ENCODE peak calls at places on chromosomes 6 and 20, in eight cellular contexts. W is endodermal cell; O is H9; R is ascending aorta; K is heart right ventricle; J is adrenal gland; U is psoas muscle; F is CD8-positive, alpha-beta memory T cell. E is an unnamed sample.

GRCh38 chr6:55668625-55669024 is 89.6 kb upstream of the HMGCLL1 start:
- DNase-seq in W (peak), O (no peak), R (no peak), K (no peak), J (no peak), U (no peak), F (no peak), E (no peak)

GRCh38 chr20:56400001-56400640 is 7.7 kb downstream of the CSTF1 start:
- DNase-seq in W (peak), O (no peak), R (no peak), K (peak), J (peak), U (no peak), F (peak), E (peak)

GRCh38 chr20:12699374-12700228 is 309.2 kb upstream of the SPTLC3 start:
- DNase-seq in W (no peak), O (no peak), R (no peak), K (no peak), J (no peak), U (no peak), F (no peak), E (no peak)

GRCh38 chr6:26020983-26021349 is 58.4 kb downstream of the TRIM38 start:
- DNase-seq in W (peak), O (no peak), R (no peak), K (peak), J (peak), U (peak), F (no peak), E (peak)

GRCh38 chr6:159819932-159820640 is 20.0 kb downstream of the PNLDC1 start:
- DNase-seq in W (peak), O (peak), R (no peak), K (no peak), J (no peak), U (no peak), F (no peak), E (no peak)

GRCh38 chr6:113449051-113449450 is 408.1 kb upstream of the MARCKS start:
- DNase-seq in W (no peak), O (no peak), R (no peak), K (no peak), J (no peak), U (no peak), F (no peak), E (no peak)

GRCh38 chr6:150599199-150600002 is at the start of gene PLEKHG1:
- DNase-seq in W (peak), O (peak), R (no peak), K (peak), J (peak), U (peak), F (peak), E (peak)

GRCh38 chr6:170221052-170221752 is 69.7 kb downstream of the DLL1 start:
- DNase-seq in W (peak), O (no peak), R (no peak), K (no peak), J (peak), U (no peak), F (no peak), E (peak)

GRCh38 chr20:34058831-34059230 is 53.2 kb downstream of the EIF2S2 start:
- DNase-seq in W (no peak), O (no peak), R (no peak), K (no peak), J (no peak), U (no peak), F (no peak), E (no peak)

GRCh38 chr20:47355489-47356219 is 845 bp downstream of the ZMYND8 start:
- DNase-seq in W (no peak), O (no peak), R (no peak), K (no peak), J (no peak), U (no peak), F (no peak), E (no peak)

GRCh38 chr6:77368660-77369313 is 94.5 kb downstream of the HTR1B start:
- DNase-seq in W (peak), O (peak), R (peak), K (peak), J (peak), U (no peak), F (no peak), E (peak)

GRCh38 chr20:46923550-46923949 is 28.9 kb downstream of the EYA2 start:
- DNase-seq in W (no peak), O (no peak), R (no peak), K (no peak), J (no peak), U (no peak), F (no peak), E (no peak)

GRCh38 chr6:140174509-140174908 is 800.1 kb upstream of the CITED2 start:
- DNase-seq in W (no peak), O (no peak), R (no peak), K (no peak), J (no peak), U (no peak), F (no peak), E (no peak)

GRCh38 chr6:42211726-42212125 is 5.9 kb downstream of the MRPS10 start:
- DNase-seq in W (no peak), O (no peak), R (no peak), K (no peak), J (no peak), U (no peak), F (no peak), E (no peak)

GRCh38 chr6:1594495-1595200 is 15.1 kb upstream of the FOXC1 start:
- DNase-seq in W (peak), O (no peak), R (no peak), K (no peak), J (no peak), U (no peak), F (no peak), E (no peak)

GRCh38 chr20:46741924-46742692 is 32.7 kb downstream of the SLC2A10 start:
- DNase-seq in W (peak), O (peak), R (no peak), K (no peak), J (no peak), U (no peak), F (no peak), E (no peak)

GRCh38 chr20:46970937-46971630 is 76.4 kb downstream of the EYA2 start:
- DNase-seq in W (peak), O (peak), R (no peak), K (no peak), J (no peak), U (no peak), F (no peak), E (no peak)

GRCh38 chr6:13407709-13408695 is 79.4 kb downstream of the GFOD1 start:
- DNase-seq in W (no peak), O (no peak), R (no peak), K (peak), J (peak), U (no peak), F (no peak), E (no peak)

GRCh38 chr6:155388546-155388945 is 67.1 kb downstream of the NOX3 start:
- DNase-seq in W (no peak), O (no peak), R (no peak), K (no peak), J (no peak), U (no peak), F (no peak), E (no peak)

GRCh38 chr6:110395221-110395620 is 20.2 kb downstream of the DDO start:
- DNase-seq in W (no peak), O (no peak), R (no peak), K (no peak), J (peak), U (no peak), F (no peak), E (no peak)

GRCh38 chr20:13364278-13365170 is 143.4 kb downstream of the ISM1 start:
- DNase-seq in W (no peak), O (no peak), R (no peak), K (no peak), J (no peak), U (no peak), F (no peak), E (no peak)

GRCh38 chr6:69018911-69019310 is 383.8 kb downstream of the ADGRB3 start:
- DNase-seq in W (no peak), O (no peak), R (no peak), K (no peak), J (no peak), U (no peak), F (no peak), E (no peak)

GRCh38 chr6:32852018-32852843 is 1.3 kb downstream of the TAP1 start:
- DNase-seq in W (no peak), O (no peak), R (no peak), K (peak), J (peak), U (peak), F (no peak), E (peak)

GRCh38 chr20:37395411-37395800 is 49.5 kb downstream of the SRC start:
- DNase-seq in W (no peak), O (no peak), R (no peak), K (no peak), J (no peak), U (peak), F (no peak), E (no peak)

GRCh38 chr6:15897063-15897934 is 231.6 kb upstream of the MYLIP start:
- DNase-seq in W (no peak), O (no peak), R (no peak), K (peak), J (peak), U (peak), F (no peak), E (no peak)

GRCh38 chr20:41166201-41167117 is 29.1 kb downstream of the PLCG1 start:
- DNase-seq in W (no peak), O (no peak), R (no peak), K (no peak), J (no peak), U (peak), F (no peak), E (peak)

GRCh38 chr6:78966542-78966941 is 99.2 kb downstream of the IRAK1BP1 start:
- DNase-seq in W (no peak), O (no peak), R (no peak), K (no peak), J (no peak), U (no peak), F (no peak), E (no peak)

GRCh38 chr6:57224769-57225515 is 2.8 kb upstream of the RAB23 start:
- DNase-seq in W (no peak), O (no peak), R (no peak), K (no peak), J (no peak), U (no peak), F (no peak), E (no peak)

GRCh38 chr6:125913864-125914351 is 42.7 kb upstream of the HINT3 start:
- DNase-seq in W (no peak), O (no peak), R (no peak), K (no peak), J (no peak), U (no peak), F (no peak), E (peak)

GRCh38 chr20:53582574-53583351 is 10.9 kb downstream of the ZNF217 start:
- DNase-seq in W (peak), O (no peak), R (no peak), K (no peak), J (peak), U (no peak), F (peak), E (no peak)

GRCh38 chr6:154071236-154071635 is 32.2 kb downstream of the OPRM1 start:
- DNase-seq in W (no peak), O (no peak), R (no peak), K (no peak), J (no peak), U (no peak), F (no peak), E (no peak)

GRCh38 chr6:150417899-150418824 is 49.4 kb downstream of the IYD start:
- DNase-seq in W (no peak), O (no peak), R (no peak), K (peak), J (peak), U (no peak), F (no peak), E (peak)

GRCh38 chr6:90384720-90385119 is 88.1 kb upstream of the BACH2 start:
- DNase-seq in W (no peak), O (no peak), R (no peak), K (no peak), J (no peak), U (no peak), F (no peak), E (no peak)

GRCh38 chr6:137829641-137830083 is 37.4 kb upstream of the TNFAIP3 start:
- DNase-seq in W (no peak), O (no peak), R (no peak), K (no peak), J (no peak), U (no peak), F (no peak), E (no peak)

DNA sequence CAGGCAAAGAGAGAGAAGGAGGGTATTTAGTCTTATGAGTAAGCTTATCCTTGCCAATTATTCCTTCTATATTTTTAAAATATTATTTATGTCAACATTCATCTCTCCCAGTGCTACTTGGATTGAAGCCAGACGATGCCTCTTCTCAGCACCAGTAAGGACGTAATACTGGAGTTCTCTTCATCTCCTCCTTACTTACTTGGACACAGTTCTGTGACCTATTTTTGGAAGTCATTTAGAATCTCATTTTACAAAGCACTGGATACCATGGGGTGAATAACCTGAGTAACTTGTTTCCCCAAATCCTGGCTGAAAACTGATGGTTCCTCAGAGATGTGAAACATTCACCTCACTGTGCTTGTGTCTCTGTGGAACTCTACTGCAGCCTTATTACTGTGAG is 137.4 kb upstream of the LAMP5 start:
- DNase-seq in W (no peak), O (no peak), R (no peak), K (no peak), J (no peak), U (no peak), F (no peak), E (no peak)
- H3K27ac ChIP-seq in W (no peak), O (no peak), R (no peak), K (no peak), J (no peak), U (no peak), F (no peak), E (no peak)

GRCh38 chr6:93568169-93568568 is 148.8 kb upstream of the EPHA7 start:
- DNase-seq in W (no peak), O (no peak), R (no peak), K (no peak), J (no peak), U (no peak), F (no peak), E (no peak)

GRCh38 chr6:93566285-93566684 is 146.9 kb upstream of the EPHA7 start:
- DNase-seq in W (no peak), O (no peak), R (no peak), K (no peak), J (no peak), U (no peak), F (no peak), E (no peak)

GRCh38 chr6:93567164-93567563 is 147.8 kb upstream of the EPHA7 start:
- DNase-seq in W (no peak), O (no peak), R (no peak), K (no peak), J (no peak), U (no peak), F (no peak), E (no peak)

GRCh38 chr6:93562566-93562965 is 143.2 kb upstream of the EPHA7 start:
- DNase-seq in W (no peak), O (no peak), R (no peak), K (no peak), J (no peak), U (no peak), F (no peak), E (no peak)
- H3K27ac ChIP-seq in W (no peak), O (no peak), R (no peak), K (no peak), J (no peak), U (no peak), F (no peak), E (no peak)

GRCh38 chr20:44730441-44730840 is 15.2 kb upstream of the KCNK15 start:
- DNase-seq in W (no peak), O (no peak), R (no peak), K (no peak), J (no peak), U (no peak), F (no peak), E (no peak)
- H3K27ac ChIP-seq in W (no peak), O (no peak), R (peak), K (no peak), J (no peak), U (no peak), F (no peak), E (no peak)

GRCh38 chr6:37146735-37147157 is 23.2 kb upstream of the PIM1 start:
- DNase-seq in W (no peak), O (no peak), R (no peak), K (no peak), J (no peak), U (no peak), F (no peak), E (no peak)

GRCh38 chr6:37143585-37143984 is 26.4 kb upstream of the PIM1 start:
- DNase-seq in W (no peak), O (no peak), R (no peak), K (no peak), J (no peak), U (no peak), F (no peak), E (no peak)

GRCh38 chr6:37142047-37142614 is 27.8 kb upstream of the PIM1 start:
- DNase-seq in W (no peak), O (no peak), R (no peak), K (no peak), J (no peak), U (no peak), F (no peak), E (no peak)

GRCh38 chr6:37141291-37142046 is 28.5 kb upstream of the PIM1 start:
- DNase-seq in W (peak), O (peak), R (no peak), K (no peak), J (no peak), U (no peak), F (no peak), E (no peak)

DNA sequence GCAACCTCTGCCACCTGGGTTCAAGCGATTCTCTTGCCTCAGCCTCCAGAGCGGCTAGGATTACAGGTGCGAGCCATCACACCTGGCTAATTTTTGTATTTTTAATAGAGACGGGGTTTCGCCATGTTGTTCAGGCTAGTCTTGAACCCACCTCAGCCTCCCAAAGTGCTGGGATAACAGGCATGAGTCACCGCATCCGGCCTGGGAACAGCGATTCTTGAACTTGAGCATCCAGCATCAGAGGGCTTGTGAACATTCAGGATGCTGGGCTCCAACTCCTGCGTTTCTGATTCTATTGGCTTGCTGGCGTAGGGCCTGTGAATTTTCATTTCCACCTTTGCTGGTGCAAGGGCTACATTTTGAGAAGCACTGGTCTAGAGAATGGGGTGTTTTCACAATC is 24.5 kb upstream of the PIM1 start:
- DNase-seq in W (no peak), O (no peak), R (no peak), K (no peak), J (no peak), U (no peak), F (no peak), E (no peak)
- H3K27ac ChIP-seq in W (no peak), O (no peak), R (no peak), K (no peak), J (no peak), U (no peak), F (no peak), E (peak)

GRCh38 chr20:25469558-25469957 is 62.1 kb downstream of the GINS1 start:
- DNase-seq in W (no peak), O (no peak), R (no peak), K (no peak), J (no peak), U (no peak), F (no peak), E (no peak)
- H3K27ac ChIP-seq in W (no peak), O (no peak), R (no peak), K (no peak), J (no peak), U (no peak), F (no peak), E (no peak)

GRCh38 chr20:50900261-50900660 is 31.0 kb downstream of the ADNP start:
- DNase-seq in W (no peak), O (no peak), R (no peak), K (no peak), J (no peak), U (no peak), F (no peak), E (no peak)

GRCh38 chr20:50903353-50904051 is 27.7 kb downstream of the ADNP start:
- DNase-seq in W (no peak), O (no peak), R (no peak), K (no peak), J (no peak), U (no peak), F (no peak), E (no peak)

GRCh38 chr20:50904067-50904570 is 27.1 kb downstream of the ADNP start:
- DNase-seq in W (no peak), O (no peak), R (no peak), K (no peak), J (no peak), U (no peak), F (no peak), E (no peak)

GRCh38 chr20:50898475-50898874 is 32.8 kb downstream of the ADNP start:
- DNase-seq in W (no peak), O (no peak), R (no peak), K (no peak), J (no peak), U (no peak), F (no peak), E (no peak)

GRCh38 chr20:50901301-50901700 is 29.9 kb downstream of the ADNP start:
- DNase-seq in W (no peak), O (no peak), R (no peak), K (no peak), J (no peak), U (no peak), F (no peak), E (no peak)
- H3K27ac ChIP-seq in W (no peak), O (no peak), R (no peak), K (no peak), J (no peak), U (no peak), F (no peak), E (no peak)

E was measured in transverse colon.